ENCODE peak calls at places on chromosome 10, in seven cellular contexts. R is CD8-positive, alpha-beta memory T cell; A is HCEC 1CT; X is T follicular helper cell; U is mesendoderm; C is activated naive CD4-positive, alpha-beta T cell treated with Interleukin-2 at 50 U/mL for 16 hours; T is GM03348. N is an unnamed sample.

GRCh38 chr10:48506147-48506917 is 98.5 kb downstream of the ARHGAP22 start:
- DNase-seq in R (no peak), A (no peak), X (no peak), U (peak), C (no peak), T (no peak), N (peak)

GRCh38 chr10:119025776-119026175 is 3.7 kb upstream of the NANOS1 start:
- DNase-seq in R (no peak), A (no peak), X (no peak), U (no peak), C (no peak), T (no peak), N (no peak)

GRCh38 chr10:3270597-3270996 is 98.0 kb upstream of the PITRM1 start:
- DNase-seq in R (no peak), A (no peak), X (no peak), U (no peak), C (no peak), T (no peak), N (no peak)

GRCh38 chr10:133158437-133158755 is 1.6 kb upstream of the KNDC1 start:
- DNase-seq in R (no peak), A (no peak), X (no peak), U (no peak), C (no peak), T (no peak), N (no peak)

GRCh38 chr10:36534471-36535002 is 590.9 kb upstream of the ANKRD30A start:
- DNase-seq in R (no peak), A (peak), X (no peak), U (peak), C (no peak), T (peak), N (peak)

GRCh38 chr10:48462482-48463020 is 142.3 kb downstream of the ARHGAP22 start:
- DNase-seq in R (no peak), A (no peak), X (no peak), U (no peak), C (no peak), T (no peak), N (no peak)

GRCh38 chr10:60003709-60004191 is 97.4 kb upstream of the CCDC6 start:
- DNase-seq in R (no peak), A (no peak), X (no peak), U (peak), C (no peak), T (no peak), N (no peak)

GRCh38 chr10:72265925-72266865 is 7.5 kb upstream of the DDIT4 start:
- DNase-seq in R (no peak), A (no peak), X (no peak), U (no peak), C (no peak), T (no peak), N (no peak)

GRCh38 chr10:114753126-114753525 is 68.5 kb upstream of the FHIP2A start:
- DNase-seq in R (no peak), A (peak), X (no peak), U (no peak), C (no peak), T (no peak), N (peak)

GRCh38 chr10:124453965-124454610 is 4.3 kb upstream of the NKX1-2 start:
- DNase-seq in R (no peak), A (no peak), X (no peak), U (peak), C (no peak), T (no peak), N (no peak)

GRCh38 chr10:86684305-86684704 is 16.0 kb downstream of the LDB3 start:
- DNase-seq in R (no peak), A (no peak), X (no peak), U (peak), C (no peak), T (peak), N (no peak)

GRCh38 chr10:103598654-103599115 is 105.2 kb downstream of the NEURL1 start:
- DNase-seq in R (no peak), A (peak), X (no peak), U (peak), C (no peak), T (peak), N (peak)

GRCh38 chr10:91887075-91887899 is 22.0 kb downstream of the FGFBP3 start:
- DNase-seq in R (peak), A (peak), X (no peak), U (peak), C (peak), T (peak), N (no peak)

GRCh38 chr10:104642311-104643022 is 1.4 kb downstream of the SORCS3 start:
- DNase-seq in R (no peak), A (no peak), X (no peak), U (peak), C (no peak), T (peak), N (no peak)

GRCh38 chr10:27805215-27805614 is 59.6 kb upstream of the MKX start:
- DNase-seq in R (no peak), A (no peak), X (no peak), U (no peak), C (no peak), T (no peak), N (no peak)

GRCh38 chr10:104353325-104354048 is at the start of gene CFAP58:
- DNase-seq in R (peak), A (peak), X (peak), U (peak), C (peak), T (peak), N (peak)